ENCODE peak calls at places on chromosome 4, in eight cellular contexts. F, D, B, K, I, P, J and X are unnamed samples.

GRCh38 chr4:27524224-27524623 is 663.6 kb downstream of the STIM2 start:
- DNase-seq in F (no peak), D (no peak), B (no peak), K (no peak), I (no peak), P (no peak), J (no peak), X (no peak)

GRCh38 chr4:166169111-166169510 is 296.1 kb downstream of the TLL1 start:
- DNase-seq in F (no peak), D (no peak), B (no peak), K (peak; percentile 22), I (peak; percentile 7), P (no peak), J (no peak), X (no peak)

GRCh38 chr4:44869985-44870384 is 143.6 kb upstream of the GNPDA2 start:
- DNase-seq in F (no peak), D (no peak), B (no peak), K (no peak), I (no peak), P (no peak), J (no peak), X (no peak)

GRCh38 chr4:153618831-153619230 is 65.2 kb upstream of the TLR2 start:
- DNase-seq in F (no peak), D (no peak), B (no peak), K (no peak), I (no peak), P (no peak), J (no peak), X (no peak)

GRCh38 chr4:5465529-5465928 is 242.8 kb downstream of the EVC2 start:
- DNase-seq in F (no peak), D (no peak), B (no peak), K (no peak), I (no peak), P (no peak), J (no peak), X (no peak)

GRCh38 chr4:116055857-116056827 is 942.7 kb upstream of the NDST4 start:
- DNase-seq in F (peak; percentile 8), D (no peak), B (no peak), K (peak; percentile 5), I (peak; percentile 22), P (no peak), J (no peak), X (no peak)

GRCh38 chr4:112127736-112128322 is 17.4 kb upstream of the FAM241A start:
- DNase-seq in F (no peak), D (no peak), B (no peak), K (no peak), I (no peak), P (no peak), J (no peak), X (no peak)

GRCh38 chr4:39565925-39566630 is 38.8 kb upstream of the UGDH start:
- DNase-seq in F (no peak), D (no peak), B (no peak), K (peak; percentile 62), I (no peak), P (no peak), J (no peak), X (peak; percentile 33)

GRCh38 chr4:2649604-2650114 is 106.5 kb downstream of the TNIP2 start:
- DNase-seq in F (no peak), D (no peak), B (no peak), K (no peak), I (no peak), P (no peak), J (no peak), X (no peak)

GRCh38 chr4:125938541-125938940 is 623.8 kb downstream of the FAT4 start:
- DNase-seq in F (no peak), D (no peak), B (no peak), K (no peak), I (no peak), P (no peak), J (no peak), X (no peak)

GRCh38 chr4:8320386-8320750 is 50.8 kb downstream of the HTRA3 start:
- DNase-seq in F (peak; percentile 20), D (peak; percentile 9), B (no peak), K (no peak), I (no peak), P (no peak), J (no peak), X (no peak)
- TF ChIP-seq CTCF in F (peak; percentile 55), D (no peak), B (no peak), K (no peak), I (peak; percentile 12), P (no peak), J (peak; percentile 16), X (peak; percentile 13)

GRCh38 chr4:159608434-159608833 is 505.6 kb downstream of the RAPGEF2 start:
- DNase-seq in F (no peak), D (no peak), B (no peak), K (peak; percentile 33), I (no peak), P (no peak), J (no peak), X (no peak)
- TF ChIP-seq CTCF in F (no peak), D (no peak), B (no peak), K (no peak), I (peak; percentile 12), P (no peak), J (no peak), X (no peak)

GRCh38 chr4:3713817-3714641 is 52.2 kb upstream of the ADRA2C start:
- DNase-seq in F (no peak), D (no peak), B (peak; percentile 16), K (no peak), I (no peak), P (no peak), J (no peak), X (no peak)

GRCh38 chr4:3713346-3713745 is 52.8 kb upstream of the ADRA2C start:
- DNase-seq in F (no peak), D (no peak), B (peak; percentile 28), K (no peak), I (no peak), P (no peak), J (no peak), X (no peak)

GRCh38 chr4:3712112-3712805 is 53.9 kb upstream of the ADRA2C start:
- DNase-seq in F (no peak), D (no peak), B (peak; percentile 30), K (no peak), I (no peak), P (no peak), J (no peak), X (no peak)

GRCh38 chr4:3711183-3712111 is 54.7 kb upstream of the ADRA2C start:
- DNase-seq in F (no peak), D (no peak), B (peak; percentile 32), K (no peak), I (no peak), P (no peak), J (no peak), X (no peak)

GRCh38 chr4:3712936-3713335 is 53.2 kb upstream of the ADRA2C start:
- DNase-seq in F (no peak), D (no peak), B (peak; percentile 39), K (no peak), I (no peak), P (no peak), J (no peak), X (no peak)
- TF ChIP-seq CTCF in F (no peak), D (no peak), B (no peak), K (no peak), I (no peak), P (no peak), J (no peak), X (no peak)

GRCh38 chr4:184288451-184289178 is 70.9 kb upstream of the ENPP6 start:
- DNase-seq in F (peak; percentile 92), D (no peak), B (no peak), K (no peak), I (no peak), P (no peak), J (peak; percentile 63), X (no peak)

GRCh38 chr4:184286346-184286745 is 68.7 kb upstream of the ENPP6 start:
- DNase-seq in F (no peak), D (no peak), B (no peak), K (peak; percentile 51), I (no peak), P (no peak), J (no peak), X (no peak)

GRCh38 chr4:184289179-184289535 is 71.5 kb upstream of the ENPP6 start:
- DNase-seq in F (no peak), D (no peak), B (no peak), K (no peak), I (no peak), P (no peak), J (no peak), X (no peak)

GRCh38 chr4:184284742-184285141 is 67.1 kb upstream of the ENPP6 start:
- DNase-seq in F (peak; percentile 53), D (no peak), B (no peak), K (no peak), I (no peak), P (no peak), J (no peak), X (no peak)

DNA sequence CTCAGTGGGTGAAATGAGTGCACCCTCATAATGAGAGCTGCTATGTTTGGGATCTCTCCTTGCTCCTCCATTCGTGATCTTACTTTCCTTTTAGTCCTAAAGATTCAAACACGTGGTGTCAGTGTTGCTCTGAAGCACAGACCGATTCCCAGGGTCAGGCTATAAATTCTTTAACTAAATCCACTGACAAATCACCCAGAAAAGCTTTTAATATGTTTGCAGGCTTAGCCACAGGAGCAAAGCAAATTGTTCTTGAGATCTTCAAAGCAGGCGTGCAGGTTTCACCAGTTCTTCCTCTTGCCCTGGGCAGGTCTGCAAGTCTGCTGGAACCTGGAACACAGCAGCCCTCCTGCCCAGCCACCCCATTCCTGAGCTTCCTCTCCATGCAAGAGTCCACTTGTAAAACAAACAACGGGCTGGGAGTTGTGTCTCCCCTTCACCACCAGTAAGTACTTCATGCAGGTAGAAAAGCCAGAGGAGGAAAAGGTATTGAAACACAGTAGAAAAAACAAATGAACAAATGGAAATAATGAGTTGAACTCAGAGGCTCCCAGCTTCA is 70.1 kb upstream of the ENPP6 start:
- DNase-seq in F (peak; percentile 55), D (no peak), B (no peak), K (peak; percentile 80), I (no peak), P (peak; percentile 23), J (no peak), X (no peak)
- TF ChIP-seq CTCF in F (peak; percentile 39), D (no peak), B (no peak), K (no peak), I (no peak), P (peak; percentile 38), J (peak; percentile 12), X (no peak)

GRCh38 chr4:139514382-139515059 is 41.5 kb downstream of the SETD7 start:
- DNase-seq in F (no peak), D (no peak), B (no peak), K (no peak), I (no peak), P (no peak), J (no peak), X (no peak)

GRCh38 chr4:139511320-139511719 is 44.7 kb downstream of the SETD7 start:
- DNase-seq in F (no peak), D (no peak), B (no peak), K (peak; percentile 23), I (no peak), P (no peak), J (no peak), X (no peak)

GRCh38 chr4:139508581-139509237 is 47.3 kb downstream of the SETD7 start:
- DNase-seq in F (no peak), D (no peak), B (no peak), K (no peak), I (no peak), P (no peak), J (no peak), X (no peak)

GRCh38 chr4:139506774-139507173 is 49.2 kb downstream of the SETD7 start:
- DNase-seq in F (no peak), D (peak; percentile 21), B (no peak), K (no peak), I (no peak), P (no peak), J (no peak), X (no peak)

GRCh38 chr4:139509727-139510410 is 46.1 kb downstream of the SETD7 start:
- DNase-seq in F (peak; percentile 28), D (peak; percentile 27), B (no peak), K (peak; percentile 39), I (no peak), P (no peak), J (no peak), X (no peak)
- TF ChIP-seq CTCF in F (peak; percentile 63), D (peak; percentile 42), B (no peak), K (peak; percentile 27), I (no peak), P (peak; percentile 20), J (peak; percentile 29), X (peak; percentile 42)